ENCODE peak calls at places on chromosome 3, in six cellular contexts. Y is kidney epithelial cell, R is astrocyte of the cerebellum, I is ovary, N is fibroblast of pulmonary artery, M is colonic mucosa. J is an unnamed sample.

GRCh38 chr3:7607083-7607482 is 746.2 kb downstream of the GRM7 start:
- DNase-seq in Y (no peak), R (no peak), I (no peak), N (no peak), M (no peak), J (no peak)

GRCh38 chr3:73029321-73029796 is 32.1 kb upstream of the EBLN2 start:
- DNase-seq in Y (peak), R (peak), I (no peak), N (peak), M (no peak), J (no peak)

GRCh38 chr3:53171827-53172505 is 11.0 kb downstream of the PRKCD start:
- DNase-seq in Y (no peak), R (no peak), I (no peak), N (no peak), M (no peak), J (no peak)

GRCh38 chr3:15060029-15060428 is 5.1 kb downstream of the MRPS25 start:
- DNase-seq in Y (no peak), R (no peak), I (no peak), N (no peak), M (no peak), J (no peak)

GRCh38 chr3:60323180-60323579 is 928.1 kb downstream of the FHIT start:
- DNase-seq in Y (no peak), R (no peak), I (no peak), N (no peak), M (no peak), J (no peak)

GRCh38 chr3:197300361-197300760 is 1.9 kb upstream of the DLG1 start:
- DNase-seq in Y (no peak), R (no peak), I (no peak), N (no peak), M (no peak), J (no peak)

GRCh38 chr3:18249126-18249525 is 176.0 kb downstream of the SATB1 start:
- DNase-seq in Y (no peak), R (peak), I (no peak), N (no peak), M (no peak), J (no peak)

GRCh38 chr3:191328383-191328962 is 721 bp upstream of the CCDC50 start:
- DNase-seq in Y (no peak), R (no peak), I (no peak), N (no peak), M (no peak), J (no peak)

GRCh38 chr3:99817047-99817436 is 620 bp upstream of the CMSS1 start:
- DNase-seq in Y (no peak), R (no peak), I (no peak), N (peak), M (peak), J (peak)

GRCh38 chr3:36520241-36521006 is 140.1 kb downstream of the STAC start:
- DNase-seq in Y (no peak), R (no peak), I (no peak), N (no peak), M (no peak), J (no peak)

GRCh38 chr3:10678796-10679376 is 137.1 kb upstream of the SLC6A11 start:
- DNase-seq in Y (no peak), R (no peak), I (no peak), N (no peak), M (no peak), J (no peak)

GRCh38 chr3:159669753-159670152 is 318.9 kb upstream of the IL12A start:
- DNase-seq in Y (no peak), R (no peak), I (no peak), N (peak), M (no peak), J (no peak)

GRCh38 chr3:131543714-131544113 is 40.9 kb upstream of the MRPL3 start:
- DNase-seq in Y (no peak), R (peak), I (peak), N (peak), M (peak), J (no peak)

GRCh38 chr3:61561374-61562041 is at the start of gene PTPRG:
- DNase-seq in Y (peak), R (peak), I (peak), N (peak), M (peak), J (peak)

GRCh38 chr3:152093901-152094300 is 174.8 kb upstream of the MBNL1 start:
- DNase-seq in Y (no peak), R (no peak), I (no peak), N (no peak), M (no peak), J (no peak)

GRCh38 chr3:51974963-51975856 is at the start of gene ABHD14A:
- DNase-seq in Y (no peak), R (no peak), I (peak), N (peak), M (peak), J (peak)

GRCh38 chr3:52721002-52721741 is 15.3 kb downstream of the SPCS1 start:
- DNase-seq in Y (no peak), R (no peak), I (no peak), N (peak), M (no peak), J (no peak)

GRCh38 chr3:133983126-133983525 is 46.6 kb downstream of the SLCO2A1 start:
- DNase-seq in Y (no peak), R (peak), I (no peak), N (no peak), M (no peak), J (no peak)

GRCh38 chr3:66822059-66823009 is 175.8 kb upstream of the KBTBD8 start:
- DNase-seq in Y (no peak), R (peak), I (peak), N (peak), M (peak), J (peak)

GRCh38 chr3:11825271-11825670 is 21.4 kb downstream of the TAMM41 start:
- DNase-seq in Y (no peak), R (no peak), I (no peak), N (no peak), M (no peak), J (no peak)

GRCh38 chr3:169232863-169233262 is 430.6 kb downstream of the MECOM start:
- DNase-seq in Y (no peak), R (peak), I (no peak), N (peak), M (no peak), J (no peak)

GRCh38 chr3:8621872-8622271 is 22.7 kb downstream of the SSUH2 start:
- DNase-seq in Y (no peak), R (peak), I (peak), N (peak), M (no peak), J (no peak)

GRCh38 chr3:18423401-18424212 is 1.5 kb downstream of the SATB1 start:
- DNase-seq in Y (no peak), R (no peak), I (peak), N (peak), M (peak), J (peak)

GRCh38 chr3:37892917-37893595 is 31.4 kb downstream of the CTDSPL start:
- DNase-seq in Y (peak), R (no peak), I (peak), N (peak), M (no peak), J (peak)

GRCh38 chr3:136974670-136975069 is 16.9 kb downstream of the IL20RB start:
- DNase-seq in Y (no peak), R (no peak), I (no peak), N (no peak), M (no peak), J (no peak)

GRCh38 chr3:128494152-128494650 is 1.2 kb upstream of the GATA2 start:
- DNase-seq in Y (no peak), R (no peak), I (no peak), N (no peak), M (no peak), J (no peak)

GRCh38 chr3:34388836-34389235 is 590.4 kb downstream of the PDCD6IP start:
- DNase-seq in Y (no peak), R (no peak), I (no peak), N (no peak), M (no peak), J (no peak)

GRCh38 chr3:53776494-53777101 is 69.6 kb downstream of the CHDH start:
- DNase-seq in Y (no peak), R (no peak), I (no peak), N (no peak), M (no peak), J (no peak)

GRCh38 chr3:41050149-41050548 is 149.2 kb upstream of the CTNNB1 start:
- DNase-seq in Y (no peak), R (no peak), I (no peak), N (no peak), M (no peak), J (no peak)

GRCh38 chr3:27715863-27716262 is 6.3 kb downstream of the EOMES start:
- DNase-seq in Y (no peak), R (no peak), I (no peak), N (no peak), M (no peak), J (no peak)

GRCh38 chr3:31577232-31577631 is 44.5 kb downstream of the STT3B start:
- DNase-seq in Y (no peak), R (no peak), I (no peak), N (no peak), M (no peak), J (no peak)

GRCh38 chr3:21517184-21517583 is 233.8 kb downstream of the ZNF385D start:
- DNase-seq in Y (no peak), R (no peak), I (no peak), N (no peak), M (no peak), J (no peak)

GRCh38 chr3:9248232-9249191 is 934 bp downstream of the SRGAP3 start:
- DNase-seq in Y (no peak), R (no peak), I (no peak), N (peak), M (peak), J (no peak)

GRCh38 chr3:133578548-133579191 is 5.2 kb downstream of the CDV3 start:
- DNase-seq in Y (no peak), R (no peak), I (no peak), N (peak), M (no peak), J (peak)

GRCh38 chr3:77467702-77468407 is 428.0 kb downstream of the ROBO2 start:
- DNase-seq in Y (peak), R (no peak), I (peak), N (no peak), M (no peak), J (no peak)

GRCh38 chr3:148178508-148178907 is 519.2 kb upstream of the AGTR1 start:
- DNase-seq in Y (peak), R (no peak), I (no peak), N (peak), M (no peak), J (no peak)

GRCh38 chr3:129650256-129650872 is 43.9 kb upstream of the PLXND1 start:
- DNase-seq in Y (no peak), R (peak), I (peak), N (peak), M (peak), J (peak)

GRCh38 chr3:129648331-129648730 is 41.9 kb upstream of the PLXND1 start:
- DNase-seq in Y (no peak), R (no peak), I (no peak), N (no peak), M (no peak), J (no peak)

GRCh38 chr3:129654126-129654525 is 47.6 kb upstream of the PLXND1 start:
- DNase-seq in Y (no peak), R (peak), I (no peak), N (peak), M (no peak), J (no peak)

GRCh38 chr3:129653019-129653418 is 46.5 kb upstream of the PLXND1 start:
- DNase-seq in Y (no peak), R (no peak), I (no peak), N (no peak), M (no peak), J (no peak)

GRCh38 chr3:129651316-129652202 is 45.1 kb upstream of the PLXND1 start:
- DNase-seq in Y (peak), R (peak), I (peak), N (peak), M (no peak), J (no peak)
- TF ChIP-seq CTCF in Y (peak), R (no peak), I (no peak), N (no peak), M (no peak), J (no peak)

DNA sequence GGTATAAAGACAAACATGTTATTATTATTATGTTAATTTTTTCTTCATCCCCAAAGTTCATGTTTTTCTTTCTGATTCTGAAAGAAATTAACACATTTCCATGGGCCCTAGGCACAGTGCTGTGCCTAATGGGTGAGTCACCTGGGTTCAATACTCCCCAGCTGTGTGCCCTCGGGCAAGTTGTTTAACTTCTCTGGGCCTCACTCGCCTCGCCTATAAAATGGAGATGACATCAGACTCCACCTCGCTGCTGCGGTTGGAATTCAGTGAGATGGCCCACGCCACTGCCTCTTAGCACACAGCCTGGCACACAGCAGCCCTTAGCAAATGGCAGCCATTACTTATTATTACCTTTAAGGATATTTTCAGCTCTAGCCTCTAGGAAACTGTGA is 22.6 kb downstream of the DNASE1L3 start:
- DNase-seq in Y (no peak), R (no peak), I (no peak), N (no peak), M (no peak), J (no peak)
- TF ChIP-seq CTCF in Y (no peak), R (no peak), I (no peak), N (no peak), M (no peak), J (no peak)

GRCh38 chr3:57659810-57660439 is 33.0 kb downstream of the DENND6A start:
- DNase-seq in Y (no peak), R (no peak), I (no peak), N (peak), M (no peak), J (no peak)
- TF ChIP-seq CTCF in Y (no peak), R (no peak), I (no peak), N (no peak), M (no peak), J (no peak)

DNA sequence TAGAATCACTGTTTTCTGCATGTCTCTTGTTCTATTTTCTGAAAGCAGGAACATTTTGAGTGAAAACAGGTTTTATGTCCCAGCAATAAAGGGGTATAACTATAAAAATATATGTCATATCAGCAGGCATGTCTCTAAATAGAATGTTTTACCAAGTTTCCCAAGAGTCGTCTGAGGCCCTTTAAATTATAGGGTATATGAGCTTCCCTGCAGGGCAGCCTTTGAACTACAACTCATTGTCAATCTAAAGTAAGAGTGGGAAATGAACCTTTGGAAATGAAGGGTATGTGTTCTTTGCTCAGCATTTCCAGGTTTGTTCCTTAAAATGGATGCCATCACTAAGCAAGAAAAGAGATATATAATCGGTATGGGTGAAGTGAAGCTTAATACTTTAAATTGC is 138.6 kb downstream of the LSAMP start:
- DNase-seq in Y (no peak), R (no peak), I (no peak), N (no peak), M (no peak), J (no peak)
- TF ChIP-seq CTCF in Y (no peak), R (no peak), I (no peak), N (peak), M (no peak), J (peak)

DNA sequence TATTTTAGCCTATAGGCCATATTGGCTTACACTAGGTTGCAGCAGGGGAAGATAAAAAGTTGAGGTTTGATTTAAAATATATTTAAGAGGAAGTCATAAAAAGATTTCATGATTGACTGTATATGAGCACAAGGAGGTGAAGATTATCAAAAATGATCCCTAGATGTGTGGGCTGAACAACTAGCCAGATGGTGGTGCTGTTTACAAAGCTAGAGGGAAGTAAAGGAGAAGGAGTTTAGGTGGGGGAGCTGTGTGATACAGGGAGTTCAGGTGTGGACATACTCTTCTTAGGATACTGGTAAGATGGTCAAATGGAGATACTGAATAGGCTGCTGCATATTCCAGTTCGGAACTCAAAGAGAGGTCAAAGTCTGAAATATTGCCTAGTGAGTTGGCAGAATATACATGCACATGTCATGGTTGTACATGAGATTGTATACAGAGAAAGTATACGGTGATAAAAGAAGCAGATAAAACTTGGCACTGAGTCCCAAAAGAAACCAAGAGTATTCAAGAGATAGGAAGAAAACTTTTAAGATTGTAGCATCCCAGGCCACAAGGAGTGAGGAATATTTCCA is 727.8 kb downstream of the NLGN1 start:
- DNase-seq in Y (no peak), R (peak), I (no peak), N (peak), M (no peak), J (peak)
- TF ChIP-seq CTCF in Y (peak), R (peak), I (no peak), N (peak), M (no peak), J (no peak)